ENCODE peak calls at places on chromosomes 3 and 15, in ten cellular contexts. One of them, this sample, is unnamed.
A peak's percentile ranks its signal among the peaks of the same experiment; 100 is the strongest.

GRCh38 chr3:48797626-48798025 is 50.0 kb downstream of the PRKAR2A start:
- DNase-seq in activated effector memory CD4-positive, alpha-beta T cell treated with Interleukin-2 at 50 U/mL for 16 hours: no peak
- DNase-seq in Calu3: no peak
- DNase-seq in germinal center: no peak
- DNase-seq in NCI-H748 treated with DMSO at 0.1 percent for 48 hours: no peak
- DNase-seq in psoas muscle: no peak
- DNase-seq in fibroblast of the aortic adventitia: peak; percentile 40
- DNase-seq in T-cell: no peak
- DNase-seq in ACHN: no peak
- DNase-seq in T-helper 9 cell: no peak
- DNase-seq in this sample: no peak

GRCh38 chr15:90654233-90655124 is 62.7 kb upstream of the BLM start:
- DNase-seq in germinal center: no peak
- DNase-seq in activated effector memory CD4-positive, alpha-beta T cell treated with Interleukin-2 at 50 U/mL for 16 hours: no peak
- DNase-seq in ACHN: no peak
- DNase-seq in T-helper 9 cell: no peak
- DNase-seq in NCI-H748 treated with DMSO at 0.1 percent for 48 hours: no peak
- DNase-seq in fibroblast of the aortic adventitia: no peak
- DNase-seq in psoas muscle: no peak
- DNase-seq in T-cell: no peak
- DNase-seq in Calu3: no peak
- DNase-seq in this sample: no peak

GRCh38 chr3:57007513-57008415 is 52.7 kb upstream of the SPATA12 start:
- DNase-seq in T-cell: no peak
- DNase-seq in fibroblast of the aortic adventitia: peak; percentile 96
- DNase-seq in T-helper 9 cell: no peak
- DNase-seq in psoas muscle: peak; percentile 79
- DNase-seq in activated effector memory CD4-positive, alpha-beta T cell treated with Interleukin-2 at 50 U/mL for 16 hours: no peak
- DNase-seq in germinal center: no peak
- DNase-seq in Calu3: peak; percentile 54
- DNase-seq in ACHN: peak; percentile 75
- DNase-seq in NCI-H748 treated with DMSO at 0.1 percent for 48 hours: no peak
- DNase-seq in this sample: no peak

GRCh38 chr3:52557011-52557410 is 20.6 kb downstream of the UQCC5 start:
- DNase-seq in activated effector memory CD4-positive, alpha-beta T cell treated with Interleukin-2 at 50 U/mL for 16 hours: no peak
- DNase-seq in T-cell: no peak
- DNase-seq in psoas muscle: no peak
- DNase-seq in fibroblast of the aortic adventitia: no peak
- DNase-seq in T-helper 9 cell: no peak
- DNase-seq in NCI-H748 treated with DMSO at 0.1 percent for 48 hours: no peak
- DNase-seq in Calu3: no peak
- DNase-seq in germinal center: no peak
- DNase-seq in ACHN: no peak
- DNase-seq in this sample: no peak

GRCh38 chr3:32703491-32703968 is 18.5 kb downstream of the CNOT10 start:
- DNase-seq in activated effector memory CD4-positive, alpha-beta T cell treated with Interleukin-2 at 50 U/mL for 16 hours: no peak
- DNase-seq in germinal center: no peak
- DNase-seq in ACHN: peak; percentile 7
- DNase-seq in NCI-H748 treated with DMSO at 0.1 percent for 48 hours: no peak
- DNase-seq in psoas muscle: no peak
- DNase-seq in fibroblast of the aortic adventitia: peak; percentile 50
- DNase-seq in T-helper 9 cell: no peak
- DNase-seq in Calu3: no peak
- DNase-seq in T-cell: no peak
- DNase-seq in this sample: no peak

GRCh38 chr15:63379492-63380150 is 2.0 kb downstream of the CA12 start:
- DNase-seq in NCI-H748 treated with DMSO at 0.1 percent for 48 hours: no peak
- DNase-seq in ACHN: no peak
- DNase-seq in Calu3: no peak
- DNase-seq in T-cell: no peak
- DNase-seq in germinal center: no peak
- DNase-seq in T-helper 9 cell: no peak
- DNase-seq in psoas muscle: no peak
- DNase-seq in activated effector memory CD4-positive, alpha-beta T cell treated with Interleukin-2 at 50 U/mL for 16 hours: no peak
- DNase-seq in fibroblast of the aortic adventitia: peak; percentile 17
- DNase-seq in this sample: no peak

GRCh38 chr3:25306066-25306465 is 122.0 kb upstream of the RARB start:
- DNase-seq in NCI-H748 treated with DMSO at 0.1 percent for 48 hours: no peak
- DNase-seq in T-helper 9 cell: no peak
- DNase-seq in T-cell: no peak
- DNase-seq in activated effector memory CD4-positive, alpha-beta T cell treated with Interleukin-2 at 50 U/mL for 16 hours: no peak
- DNase-seq in Calu3: peak; percentile 70
- DNase-seq in fibroblast of the aortic adventitia: no peak
- DNase-seq in germinal center: no peak
- DNase-seq in psoas muscle: no peak
- DNase-seq in ACHN: no peak
- DNase-seq in this sample: no peak

GRCh38 chr15:76903251-76903681 is 1.9 kb downstream of the SCAPER start:
- DNase-seq in T-helper 9 cell: no peak
- DNase-seq in ACHN: peak; percentile 25
- DNase-seq in NCI-H748 treated with DMSO at 0.1 percent for 48 hours: peak; percentile 0
- DNase-seq in activated effector memory CD4-positive, alpha-beta T cell treated with Interleukin-2 at 50 U/mL for 16 hours: no peak
- DNase-seq in psoas muscle: no peak
- DNase-seq in Calu3: no peak
- DNase-seq in T-cell: no peak
- DNase-seq in germinal center: peak; percentile 12
- DNase-seq in fibroblast of the aortic adventitia: peak; percentile 40
- DNase-seq in this sample: no peak

GRCh38 chr3:24139463-24140412 is 194.7 kb downstream of the NR1D2 start:
- DNase-seq in NCI-H748 treated with DMSO at 0.1 percent for 48 hours: no peak
- DNase-seq in T-helper 9 cell: no peak
- DNase-seq in T-cell: no peak
- DNase-seq in germinal center: no peak
- DNase-seq in ACHN: no peak
- DNase-seq in psoas muscle: no peak
- DNase-seq in Calu3: no peak
- DNase-seq in activated effector memory CD4-positive, alpha-beta T cell treated with Interleukin-2 at 50 U/mL for 16 hours: no peak
- DNase-seq in fibroblast of the aortic adventitia: no peak
- DNase-seq in this sample: no peak

GRCh38 chr3:98772022-98772421 is 8.9 kb downstream of the ST3GAL6 start:
- DNase-seq in NCI-H748 treated with DMSO at 0.1 percent for 48 hours: no peak
- DNase-seq in Calu3: no peak
- DNase-seq in activated effector memory CD4-positive, alpha-beta T cell treated with Interleukin-2 at 50 U/mL for 16 hours: no peak
- DNase-seq in germinal center: no peak
- DNase-seq in ACHN: no peak
- DNase-seq in psoas muscle: no peak
- DNase-seq in T-helper 9 cell: no peak
- DNase-seq in T-cell: no peak
- DNase-seq in fibroblast of the aortic adventitia: no peak
- DNase-seq in this sample: no peak

This sample was measured in naive thymus-derived CD8-positive, alpha-beta T cell.